ENCODE peak calls at places on chromosomes 7 and 10, in six cellular contexts. I is KBM-7, J is neural crest cell, S is GM13977, M is H9, K is fibroblast of lung. W is an unnamed sample.

GRCh38 chr7:140540142-140540777 is 61.0 kb upstream of the MKRN1 start:
- DNase-seq in J (no peak), I (no peak), K (no peak), S (no peak), M (no peak), W (no peak)

GRCh38 chr7:98867271-98867701 is 2.5 kb downstream of the TMEM130 start:
- DNase-seq in S (no peak), M (no peak), K (peak; percentile 43), J (no peak), I (no peak), W (no peak)

GRCh38 chr7:75971961-75972763 is 22.2 kb downstream of the TMEM120A start:
- DNase-seq in J (no peak), S (no peak), K (peak; percentile 36), I (peak; percentile 37), M (no peak), W (no peak)

GRCh38 chr7:111642373-111642772 is 80.1 kb upstream of the IMMP2L start:
- DNase-seq in M (no peak), K (no peak), S (no peak), J (no peak), I (no peak), W (no peak)

GRCh38 chr7:108308276-108308675 is 148.0 kb downstream of the NRCAM start:
- DNase-seq in M (no peak), I (no peak), K (peak; percentile 73), S (no peak), J (no peak), W (no peak)

GRCh38 chr7:143205560-143206293 is 16.1 kb upstream of the TAS2R40 start:
- DNase-seq in I (peak; percentile 95), S (peak; percentile 23), J (no peak), K (no peak), M (no peak), W (no peak)

GRCh38 chr7:27898735-27899134 is 158.8 kb downstream of the TAX1BP1 start:
- DNase-seq in K (no peak), S (no peak), M (no peak), I (no peak), J (no peak), W (no peak)

GRCh38 chr10:80528185-80528700 is 9.5 kb upstream of the SH2D4B start:
- DNase-seq in J (no peak), S (no peak), I (no peak), K (no peak), M (no peak), W (no peak)

GRCh38 chr7:22842973-22843372 is 20.3 kb upstream of the TOMM7 start:
- DNase-seq in K (no peak), S (no peak), I (no peak), M (no peak), J (no peak), W (no peak)

GRCh38 chr10:102514487-102515311 is 10.9 kb downstream of the SUFU start:
- DNase-seq in M (no peak), I (no peak), J (no peak), S (no peak), K (no peak), W (no peak)

GRCh38 chr10:122878799-122879338 is 512 bp downstream of the FAM24B start:
- DNase-seq in J (no peak), I (no peak), K (no peak), M (no peak), S (peak; percentile 5), W (no peak)